ENCODE peak calls at places on chromosomes 13 and 19, in four cellular contexts. One of them, this sample, is unnamed.

GRCh38 chr19:54100560-54100959 is at the start of gene OSCAR:
- DNase-seq in fibroblast of pulmonary artery: peak
- DNase-seq in stimulated activated CD4-positive, alpha-beta T cell treated with anti-CD3 and anti-CD28 coated beads, Interleukin-2, amount 100 ng/mL, for 48 hours: no peak
- DNase-seq in cardiac muscle cell: no peak
- DNase-seq in this sample: peak

GRCh38 chr19:17721821-17722220 is 2.5 kb downstream of the MAP1S start:
- DNase-seq in fibroblast of pulmonary artery: peak
- DNase-seq in stimulated activated CD4-positive, alpha-beta T cell treated with anti-CD3 and anti-CD28 coated beads, Interleukin-2, amount 100 ng/mL, for 48 hours: no peak
- DNase-seq in cardiac muscle cell: no peak
- DNase-seq in this sample: no peak

GRCh38 chr19:54707932-54708331 is 16.3 kb upstream of the KIR3DL3 start:
- DNase-seq in fibroblast of pulmonary artery: no peak
- DNase-seq in stimulated activated CD4-positive, alpha-beta T cell treated with anti-CD3 and anti-CD28 coated beads, Interleukin-2, amount 100 ng/mL, for 48 hours: no peak
- DNase-seq in cardiac muscle cell: no peak
- DNase-seq in this sample: no peak

GRCh38 chr19:5933391-5933998 is 19.4 kb downstream of the CAPS start:
- DNase-seq in fibroblast of pulmonary artery: no peak
- DNase-seq in stimulated activated CD4-positive, alpha-beta T cell treated with anti-CD3 and anti-CD28 coated beads, Interleukin-2, amount 100 ng/mL, for 48 hours: no peak
- DNase-seq in cardiac muscle cell: no peak
- DNase-seq in this sample: no peak

GRCh38 chr19:13428352-13428751 is 77.9 kb downstream of the CACNA1A start:
- DNase-seq in fibroblast of pulmonary artery: peak
- DNase-seq in stimulated activated CD4-positive, alpha-beta T cell treated with anti-CD3 and anti-CD28 coated beads, Interleukin-2, amount 100 ng/mL, for 48 hours: peak
- DNase-seq in cardiac muscle cell: peak
- DNase-seq in this sample: peak

GRCh38 chr19:53333071-53333465 is 481 bp upstream of the ZNF845 start:
- DNase-seq in fibroblast of pulmonary artery: no peak
- DNase-seq in stimulated activated CD4-positive, alpha-beta T cell treated with anti-CD3 and anti-CD28 coated beads, Interleukin-2, amount 100 ng/mL, for 48 hours: no peak
- DNase-seq in cardiac muscle cell: peak
- DNase-seq in this sample: no peak

GRCh38 chr13:112619730-112620639 is 32.0 kb upstream of the TUBGCP3 start:
- DNase-seq in fibroblast of pulmonary artery: peak
- DNase-seq in stimulated activated CD4-positive, alpha-beta T cell treated with anti-CD3 and anti-CD28 coated beads, Interleukin-2, amount 100 ng/mL, for 48 hours: no peak
- DNase-seq in cardiac muscle cell: peak
- DNase-seq in this sample: peak

GRCh38 chr19:54364775-54365257 is at the start of gene LAIR1:
- DNase-seq in fibroblast of pulmonary artery: no peak
- DNase-seq in stimulated activated CD4-positive, alpha-beta T cell treated with anti-CD3 and anti-CD28 coated beads, Interleukin-2, amount 100 ng/mL, for 48 hours: no peak
- DNase-seq in cardiac muscle cell: no peak
- DNase-seq in this sample: no peak

GRCh38 chr19:10612515-10613119 is 12.7 kb upstream of the SLC44A2 start:
- DNase-seq in fibroblast of pulmonary artery: no peak
- DNase-seq in stimulated activated CD4-positive, alpha-beta T cell treated with anti-CD3 and anti-CD28 coated beads, Interleukin-2, amount 100 ng/mL, for 48 hours: no peak
- DNase-seq in cardiac muscle cell: no peak
- DNase-seq in this sample: peak

GRCh38 chr19:53998223-53998622 is 6.8 kb downstream of the CACNG6 start:
- DNase-seq in fibroblast of pulmonary artery: no peak
- DNase-seq in stimulated activated CD4-positive, alpha-beta T cell treated with anti-CD3 and anti-CD28 coated beads, Interleukin-2, amount 100 ng/mL, for 48 hours: no peak
- DNase-seq in cardiac muscle cell: no peak
- DNase-seq in this sample: no peak

GRCh38 chr19:4474504-4475136 is 2.5 kb downstream of the HDGFL2 start:
- DNase-seq in fibroblast of pulmonary artery: peak
- DNase-seq in stimulated activated CD4-positive, alpha-beta T cell treated with anti-CD3 and anti-CD28 coated beads, Interleukin-2, amount 100 ng/mL, for 48 hours: no peak
- DNase-seq in cardiac muscle cell: peak
- DNase-seq in this sample: peak

GRCh38 chr19:8126008-8126407 is 23.4 kb downstream of the FBN3 start:
- DNase-seq in fibroblast of pulmonary artery: no peak
- DNase-seq in stimulated activated CD4-positive, alpha-beta T cell treated with anti-CD3 and anti-CD28 coated beads, Interleukin-2, amount 100 ng/mL, for 48 hours: no peak
- DNase-seq in cardiac muscle cell: no peak
- DNase-seq in this sample: no peak

GRCh38 chr19:34880034-34880433 is 46.7 kb upstream of the ZNF30 start:
- DNase-seq in fibroblast of pulmonary artery: no peak
- DNase-seq in stimulated activated CD4-positive, alpha-beta T cell treated with anti-CD3 and anti-CD28 coated beads, Interleukin-2, amount 100 ng/mL, for 48 hours: no peak
- DNase-seq in cardiac muscle cell: no peak
- DNase-seq in this sample: no peak

GRCh38 chr19:49475995-49476880 is 2.2 kb downstream of the FLT3LG start:
- DNase-seq in fibroblast of pulmonary artery: peak
- DNase-seq in stimulated activated CD4-positive, alpha-beta T cell treated with anti-CD3 and anti-CD28 coated beads, Interleukin-2, amount 100 ng/mL, for 48 hours: peak
- DNase-seq in cardiac muscle cell: peak
- DNase-seq in this sample: no peak

GRCh38 chr19:8158411-8159074 is 9.2 kb upstream of the FBN3 start:
- DNase-seq in fibroblast of pulmonary artery: peak
- DNase-seq in stimulated activated CD4-positive, alpha-beta T cell treated with anti-CD3 and anti-CD28 coated beads, Interleukin-2, amount 100 ng/mL, for 48 hours: peak
- DNase-seq in cardiac muscle cell: peak
- DNase-seq in this sample: peak

GRCh38 chr19:52941941-52942370 is 18.7 kb upstream of the ZNF888 start:
- DNase-seq in fibroblast of pulmonary artery: peak
- DNase-seq in stimulated activated CD4-positive, alpha-beta T cell treated with anti-CD3 and anti-CD28 coated beads, Interleukin-2, amount 100 ng/mL, for 48 hours: no peak
- DNase-seq in cardiac muscle cell: peak
- DNase-seq in this sample: peak

GRCh38 chr19:54204767-54205468 is 4.3 kb downstream of the RPS9 start:
- DNase-seq in fibroblast of pulmonary artery: no peak
- DNase-seq in stimulated activated CD4-positive, alpha-beta T cell treated with anti-CD3 and anti-CD28 coated beads, Interleukin-2, amount 100 ng/mL, for 48 hours: no peak
- DNase-seq in cardiac muscle cell: no peak
- DNase-seq in this sample: no peak